ENCODE peak calls at places on chromosome 2, in four cellular contexts. V is anterior cingulate cortex, G is cardiac fibroblast, W is HEK293T. X is an unnamed sample.
A peak's percentile ranks its signal among the peaks of the same experiment; 100 is the strongest.

GRCh38 chr2:186503827-186504606 is 18.0 kb downstream of the ZC3H15 start:
- DNase-seq in W (no peak), V (no peak), G (peak; percentile 66), X (no peak)

GRCh38 chr2:215454519-215454918 is 18.7 kb upstream of the FN1 start:
- DNase-seq in V (no peak), G (peak; percentile 80), W (peak; percentile 48), X (no peak)

GRCh38 chr2:37164757-37165156 is 8.0 kb upstream of the EIF2AK2 start:
- DNase-seq in W (no peak), V (no peak), G (no peak), X (no peak)

GRCh38 chr2:199458806-199459285 is 1.1 kb upstream of the SATB2 start:
- DNase-seq in W (no peak), G (peak; percentile 68), V (no peak), X (no peak)

GRCh38 chr2:24836206-24836605 is 43.0 kb downstream of the CENPO start:
- DNase-seq in W (no peak), G (no peak), V (no peak), X (no peak)

GRCh38 chr2:173680574-173680973 is 284.6 kb downstream of the SP3 start:
- DNase-seq in G (no peak), W (no peak), V (no peak), X (no peak)

GRCh38 chr2:225055714-225056113 is 13.4 kb upstream of the DOCK10 start:
- DNase-seq in V (no peak), G (no peak), W (no peak), X (no peak)

GRCh38 chr2:10071595-10071994 is 8.6 kb downstream of the CYS1 start:
- DNase-seq in G (no peak), V (no peak), W (no peak), X (no peak)

GRCh38 chr2:165632594-165632993 is 161.5 kb downstream of the GALNT3 start:
- DNase-seq in G (no peak), V (no peak), W (no peak), X (no peak)

X was measured in CD14-positive monocyte.